ENCODE peak calls at places on chromosomes 6 and 20, in four cellular contexts. Y is H1, L is K562, S is HepG2. K is an unnamed sample.

GRCh38 chr20:54207743-54208491 is at the start of gene PFDN4:
- DNase-seq in Y (peak), L (peak), S (peak), K (peak)

GRCh38 chr20:64212750-64213149 is 42.8 kb upstream of the PCMTD2 start:
- DNase-seq in Y (no peak), L (no peak), S (no peak), K (no peak)

GRCh38 chr20:38123021-38123587 is 42.0 kb downstream of the TGM2 start:
- DNase-seq in Y (no peak), L (peak), S (peak), K (no peak)

GRCh38 chr6:2725999-2726567 is 24.6 kb downstream of the MYLK4 start:
- DNase-seq in Y (no peak), L (no peak), S (no peak), K (peak)

GRCh38 chr20:37856932-37857660 is 45.8 kb upstream of the VSTM2L start:
- DNase-seq in Y (no peak), L (no peak), S (no peak), K (no peak)

GRCh38 chr20:48406462-48407235 is 421.1 kb downstream of the PREX1 start:
- DNase-seq in Y (no peak), L (no peak), S (no peak), K (no peak)

GRCh38 chr20:8568068-8568467 is 436.0 kb downstream of the PLCB1 start:
- DNase-seq in Y (no peak), L (no peak), S (peak), K (no peak)

GRCh38 chr20:32975698-32976674 is 28.2 kb downstream of the SUN5 start:
- DNase-seq in Y (no peak), L (no peak), S (peak), K (no peak)

GRCh38 chr6:106749611-106750010 is 120.2 kb downstream of the QRSL1 start:
- DNase-seq in Y (no peak), L (no peak), S (no peak), K (no peak)

GRCh38 chr6:155201461-155202226 is 62.2 kb upstream of the CLDN20 start:
- DNase-seq in Y (no peak), L (no peak), S (no peak), K (no peak)

GRCh38 chr6:36914227-36914794 is 28.6 kb downstream of the C6orf89 start:
- DNase-seq in Y (peak), L (no peak), S (peak), K (no peak)

GRCh38 chr6:7813704-7814103 is 87.8 kb downstream of the BMP6 start:
- DNase-seq in Y (no peak), L (peak), S (peak), K (no peak)

GRCh38 chr20:4666001-4666470 is 55.7 kb upstream of the PRND start:
- DNase-seq in Y (no peak), L (no peak), S (no peak), K (no peak)

GRCh38 chr6:112501705-112502104 is 154.6 kb downstream of the RFPL4B start:
- DNase-seq in Y (no peak), L (no peak), S (no peak), K (no peak)

GRCh38 chr20:6708010-6708409 is 59.5 kb upstream of the BMP2 start:
- DNase-seq in Y (no peak), L (no peak), S (no peak), K (no peak)

GRCh38 chr6:99216959-99217358 is 132.5 kb downstream of the FAXC start:
- DNase-seq in Y (no peak), L (no peak), S (no peak), K (no peak)

GRCh38 chr20:3168079-3168828 is 5.1 kb downstream of the LZTS3 start:
- DNase-seq in Y (peak), L (peak), S (peak), K (no peak)

GRCh38 chr6:101226677-101227135 is 166.8 kb upstream of the GRIK2 start:
- DNase-seq in Y (peak), L (no peak), S (peak), K (no peak)

GRCh38 chr6:87972279-87972678 is 75.4 kb upstream of the SPACA1 start:
- DNase-seq in Y (no peak), L (no peak), S (no peak), K (no peak)

GRCh38 chr6:87965806-87966205 is 81.8 kb upstream of the SPACA1 start:
- DNase-seq in Y (no peak), L (no peak), S (no peak), K (no peak)

GRCh38 chr6:87971605-87972262 is 75.9 kb upstream of the SPACA1 start:
- DNase-seq in Y (no peak), L (no peak), S (no peak), K (no peak)

DNA sequence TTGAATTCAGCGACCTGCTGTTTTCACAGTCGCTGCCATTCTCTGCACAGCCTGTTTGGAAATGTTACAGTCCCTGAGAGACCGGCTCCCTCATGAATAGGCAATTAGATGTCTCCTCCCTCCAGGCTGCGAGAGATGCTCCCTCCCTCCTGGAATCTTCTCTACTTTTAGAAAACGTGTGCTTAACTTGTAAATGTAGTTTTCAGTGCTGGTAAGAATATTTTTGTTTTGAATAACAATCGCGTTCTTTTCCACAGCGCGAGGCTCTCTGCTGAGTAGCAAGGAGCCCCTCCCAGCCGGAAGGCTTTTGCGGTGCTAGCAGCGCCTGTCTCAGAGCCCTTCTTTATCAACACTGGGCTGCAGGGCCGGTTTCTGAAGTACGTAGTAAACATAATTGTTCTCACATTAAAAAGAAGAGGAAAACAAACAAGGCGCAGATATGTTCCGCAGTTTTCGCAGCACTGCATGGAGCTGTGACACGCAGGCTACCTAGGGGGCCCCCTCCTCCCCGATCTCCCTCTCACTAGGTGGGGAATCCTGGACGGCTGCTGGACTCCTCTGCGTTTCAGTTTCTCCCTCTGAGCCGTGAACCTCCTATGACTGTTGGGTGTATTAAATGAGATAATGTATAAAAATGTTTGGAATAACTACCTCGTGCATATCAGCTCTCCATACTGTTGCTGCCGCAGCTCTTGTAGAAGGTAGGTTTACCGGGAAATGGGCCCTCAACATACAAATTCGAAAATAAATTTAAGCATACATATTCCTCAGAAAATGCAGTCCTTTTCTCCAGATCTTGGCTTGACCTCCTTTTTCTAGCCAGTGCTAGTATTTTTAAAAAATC is 79.0 kb upstream of the SPACA1 start:
- DNase-seq in Y (no peak), L (no peak), S (no peak), K (no peak)
- TF ChIP-seq GABPA in Y (no peak), L (no peak), S (no peak), K (no peak)

GRCh38 chr6:90417385-90417784 is 120.7 kb upstream of the BACH2 start:
- DNase-seq in Y (no peak), L (no peak), S (no peak), K (no peak)
- TF ChIP-seq HDAC6 in Y (no peak), L (no peak), S (no peak), K (no peak)

DNA sequence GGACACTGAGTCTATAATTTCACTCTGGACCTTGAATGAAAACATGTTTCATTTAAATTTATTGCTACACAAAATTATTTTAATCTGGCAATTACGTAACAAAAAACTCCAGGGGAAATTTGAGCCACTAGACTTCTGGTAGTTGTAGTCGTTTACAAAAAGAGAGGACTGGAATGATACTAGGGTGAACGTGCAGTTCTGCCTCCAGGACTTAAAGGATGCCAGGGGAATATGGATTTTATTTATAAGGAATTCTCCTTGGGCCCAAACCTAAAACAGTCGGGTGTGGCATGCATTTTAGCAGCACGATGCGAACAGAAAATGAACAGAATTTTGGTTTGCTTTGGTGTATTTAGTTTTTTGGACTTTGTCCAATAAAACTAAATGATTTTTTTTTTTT is 76.9 kb downstream of the PRL start:
- DNase-seq in Y (no peak), L (no peak), S (no peak), K (no peak)
- TF ChIP-seq BRCA1 in Y (no peak), L (no peak), S (no peak), K (no peak)

GRCh38 chr6:52815167-52816092 is 11.8 kb upstream of the GSTA1 start:
- DNase-seq in Y (peak), L (peak), S (peak), K (no peak)
- TF ChIP-seq GABPA in Y (no peak), L (no peak), S (no peak), K (no peak)

GRCh38 chr6:136582702-136583471 is 32.7 kb upstream of the MAP7 start:
- DNase-seq in Y (no peak), L (peak), S (peak), K (no peak)
- TF ChIP-seq HDAC6 in Y (no peak), L (no peak), S (no peak), K (no peak)

GRCh38 chr6:169188051-169188863 is 65.4 kb downstream of the THBS2 start:
- DNase-seq in Y (no peak), L (no peak), S (no peak), K (no peak)
- TF ChIP-seq BRCA1 in Y (no peak), L (no peak), S (no peak), K (no peak)

K was measured in GM12878.